ENCODE peak calls at places on chromosomes 6 and 20, in six cellular contexts. X is IMR-90, L is heart left ventricle, Z is testis, H is A549, C is HCT116. T is an unnamed sample.

GRCh38 chr6:158358450-158359077 is 46.3 kb downstream of the TULP4 start:
- DNase-seq in Z (no peak), C (no peak), L (no peak), X (no peak), H (no peak), T (peak)

GRCh38 chr20:54723723-54724122 is 248.3 kb downstream of the DOK5 start:
- DNase-seq in L (no peak), C (no peak), X (no peak), H (no peak), Z (no peak), T (no peak)

GRCh38 chr6:111950661-111951426 is 77.6 kb upstream of the FYN start:
- DNase-seq in C (no peak), X (peak), Z (no peak), H (no peak), L (peak), T (no peak)

GRCh38 chr20:62212309-62212708 is 7.8 kb downstream of the HRH3 start:
- DNase-seq in X (no peak), H (no peak), C (no peak), L (no peak), Z (no peak), T (no peak)

GRCh38 chr6:27472182-27472616 is 706 bp downstream of the ZNF184 start:
- DNase-seq in H (peak), X (peak), C (peak), Z (peak), L (peak), T (no peak)

GRCh38 chr6:134253681-134254080 is 64.2 kb downstream of the SGK1 start:
- DNase-seq in C (no peak), X (peak), H (no peak), Z (peak), L (no peak), T (no peak)

GRCh38 chr6:152091851-152092341 is 284.4 kb downstream of the ESR1 start:
- DNase-seq in H (no peak), X (peak), L (no peak), C (no peak), Z (no peak), T (no peak)

GRCh38 chr6:55176958-55177357 is 2.6 kb downstream of the HCRTR2 start:
- DNase-seq in C (no peak), L (no peak), Z (no peak), X (peak), H (no peak), T (no peak)

GRCh38 chr6:12105271-12105670 is 93.2 kb downstream of the HIVEP1 start:
- DNase-seq in C (no peak), Z (no peak), H (no peak), L (no peak), X (no peak), T (no peak)

GRCh38 chr6:21769405-21769851 is 175.9 kb downstream of the SOX4 start:
- DNase-seq in L (peak), X (peak), C (no peak), H (no peak), Z (peak), T (no peak)

GRCh38 chr20:62953167-62953838 is 794 bp downstream of the SLC17A9 start:
- DNase-seq in X (no peak), L (no peak), H (no peak), C (no peak), Z (no peak), T (peak)

GRCh38 chr6:122322824-122323223 is 76.6 kb upstream of the HSF2 start:
- DNase-seq in X (peak), C (no peak), L (no peak), Z (no peak), H (no peak), T (no peak)

GRCh38 chr6:106377061-106377540 is 16.6 kb downstream of the CRYBG1 start:
- DNase-seq in Z (no peak), H (no peak), X (peak), C (no peak), L (no peak), T (no peak)

GRCh38 chr6:122995930-122996796 is at the start of gene CLVS2:
- DNase-seq in X (no peak), C (no peak), H (peak), Z (peak), L (no peak), T (peak)

GRCh38 chr20:32976746-32977145 is 27.5 kb downstream of the SUN5 start:
- DNase-seq in X (no peak), L (no peak), C (no peak), H (no peak), Z (no peak), T (no peak)

GRCh38 chr20:61822396-61822795 is 243.3 kb downstream of the TAF4 start:
- DNase-seq in C (no peak), X (no peak), L (no peak), Z (no peak), H (no peak), T (peak)

GRCh38 chr20:60630609-60631008 is 621.5 kb upstream of the CDH4 start:
- DNase-seq in Z (no peak), C (no peak), L (no peak), X (no peak), H (no peak), T (no peak)

GRCh38 chr20:38723069-38723981 is 961 bp upstream of the SLC32A1 start:
- DNase-seq in H (no peak), L (no peak), X (no peak), Z (no peak), C (no peak), T (no peak)

GRCh38 chr20:34369265-34369664 is 6.2 kb downstream of the ITCH start:
- DNase-seq in Z (no peak), L (no peak), X (no peak), C (no peak), H (no peak), T (no peak)

GRCh38 chr6:111661541-111662041 is 55.9 kb upstream of the TRAF3IP2 start:
- DNase-seq in X (no peak), L (no peak), H (no peak), C (no peak), Z (no peak), T (no peak)

GRCh38 chr6:108684809-108685329 is 124.2 kb downstream of the FOXO3 start:
- DNase-seq in Z (no peak), X (peak), H (no peak), L (no peak), C (no peak), T (no peak)

GRCh38 chr6:158603261-158604047 is 41.1 kb downstream of the DYNLT1 start:
- DNase-seq in L (no peak), C (no peak), X (no peak), H (no peak), Z (no peak), T (no peak)

GRCh38 chr6:29710281-29710941 is 12.8 kb upstream of the HLA-F start:
- DNase-seq in Z (no peak), X (no peak), C (no peak), H (no peak), L (no peak), T (no peak)

GRCh38 chr20:8305449-8305978 is 173.4 kb downstream of the PLCB1 start:
- DNase-seq in H (peak), L (no peak), X (peak), C (peak), Z (peak), T (peak)

GRCh38 chr6:115591973-115592486 is 468.7 kb downstream of the FRK start:
- DNase-seq in H (no peak), C (no peak), L (no peak), X (peak), Z (no peak), T (no peak)

GRCh38 chr6:155389130-155389529 is 66.5 kb downstream of the NOX3 start:
- DNase-seq in C (no peak), Z (no peak), X (peak), H (no peak), L (no peak), T (no peak)

GRCh38 chr6:32977953-32978324 is 9.5 kb downstream of the BRD2 start:
- DNase-seq in C (no peak), Z (no peak), L (no peak), H (no peak), X (no peak), T (no peak)

GRCh38 chr20:57735831-57736737 is 26.3 kb upstream of the PMEPA1 start:
- DNase-seq in Z (no peak), H (no peak), X (no peak), L (no peak), C (no peak), T (no peak)

GRCh38 chr20:57398231-57398821 is 7.1 kb downstream of the RBM38 start:
- DNase-seq in X (no peak), H (no peak), C (no peak), Z (peak), L (peak), T (peak)

GRCh38 chr6:139549561-139550070 is 175.2 kb upstream of the CITED2 start:
- DNase-seq in H (no peak), Z (no peak), L (no peak), X (no peak), C (no peak), T (no peak)

GRCh38 chr6:139955366-139956155 is 581.1 kb upstream of the CITED2 start:
- DNase-seq in X (no peak), H (no peak), C (no peak), Z (no peak), L (no peak), T (no peak)

GRCh38 chr6:113103618-113104390 is 753.3 kb upstream of the MARCKS start:
- DNase-seq in C (no peak), Z (no peak), X (peak), H (no peak), L (no peak), T (no peak)

GRCh38 chr6:134882426-134883038 is 67.4 kb downstream of the ALDH8A1 start:
- DNase-seq in L (peak), X (peak), H (peak), Z (peak), C (peak), T (no peak)

GRCh38 chr20:50512323-50512722 is 2.1 kb downstream of the PTPN1 start:
- DNase-seq in L (no peak), H (no peak), X (no peak), Z (no peak), C (no peak), T (no peak)

GRCh38 chr20:50513169-50514034 is 3.2 kb downstream of the PTPN1 start:
- DNase-seq in X (peak), H (no peak), C (no peak), L (no peak), Z (no peak), T (no peak)

GRCh38 chr20:50510706-50511401 is 671 bp downstream of the PTPN1 start:
- DNase-seq in X (no peak), Z (peak), C (no peak), H (no peak), L (peak), T (peak)

GRCh38 chr20:50508171-50508761 is 1.9 kb upstream of the PTPN1 start:
- DNase-seq in C (no peak), Z (no peak), H (no peak), X (no peak), L (no peak), T (no peak)

GRCh38 chr20:50509923-50510705 is at the start of gene PTPN1:
- DNase-seq in L (peak), Z (peak), X (peak), H (peak), C (peak), T (peak)
- TF ChIP-seq CTCF in L (no peak), Z (no peak), X (peak), H (no peak), C (no peak), T (no peak)

DNA sequence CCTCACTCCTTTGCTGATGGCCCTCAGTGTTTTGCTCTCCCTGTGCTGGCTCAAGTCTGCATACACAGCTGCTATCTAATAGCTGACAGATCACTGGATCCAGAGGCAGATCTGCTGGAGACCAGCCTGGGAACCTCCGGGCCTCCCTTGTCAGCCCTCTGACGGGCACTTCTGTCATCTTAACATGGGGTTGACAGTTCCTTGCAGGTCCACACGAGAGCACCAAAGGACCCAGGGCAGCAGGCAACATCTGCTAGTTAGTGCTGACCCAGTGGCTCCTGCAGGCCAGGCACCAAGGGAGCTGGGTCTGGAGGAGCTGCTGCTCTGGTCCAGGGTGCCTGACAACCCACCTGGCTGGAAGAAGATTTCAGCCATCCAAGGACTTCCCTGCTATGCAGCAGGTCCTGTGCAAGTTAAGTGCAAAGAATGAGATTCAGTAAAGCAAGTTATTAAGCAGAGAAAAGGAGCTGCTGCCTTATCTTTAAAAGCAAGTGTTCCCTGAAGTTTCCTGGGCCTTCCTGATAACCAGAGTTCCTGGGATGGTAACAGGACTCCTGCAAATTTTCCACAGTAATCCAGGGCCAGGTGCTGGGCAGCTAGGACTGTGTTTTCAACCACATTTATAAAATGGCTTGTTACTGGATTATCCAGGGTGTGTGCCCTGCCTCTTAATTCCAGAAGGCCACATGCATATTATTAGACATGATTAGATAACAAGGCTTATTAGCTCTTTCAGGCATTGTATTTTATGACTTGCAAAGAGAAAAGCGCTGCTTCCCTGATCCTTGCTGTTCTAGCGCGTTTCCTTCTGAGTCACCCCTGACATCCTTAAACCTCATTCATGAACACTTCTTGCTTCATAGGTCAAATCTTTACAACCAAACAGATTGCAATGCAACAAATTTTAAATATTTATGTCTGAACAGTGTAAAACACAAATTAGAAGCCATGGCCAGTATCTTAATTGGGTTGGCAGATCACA is 208.4 kb downstream of the UST start:
- DNase-seq in C (no peak), Z (peak), H (no peak), L (no peak), X (peak), T (no peak)
- H3K27ac ChIP-seq in C (no peak), Z (no peak), H (no peak), L (no peak), X (no peak), T (no peak)

GRCh38 chr6:39341352-39341751 is 18.9 kb upstream of the KCNK16 start:
- DNase-seq in H (no peak), X (no peak), L (no peak), Z (no peak), C (no peak), T (no peak)

GRCh38 chr6:39339557-39340555 is 17.4 kb upstream of the KCNK16 start:
- DNase-seq in H (no peak), Z (no peak), L (no peak), C (no peak), X (no peak), T (peak)

GRCh38 chr6:39343461-39343870 is 21.0 kb upstream of the KCNK16 start:
- DNase-seq in X (no peak), H (no peak), Z (no peak), L (no peak), C (no peak), T (peak)

GRCh38 chr6:39342692-39343460 is 20.4 kb upstream of the KCNK16 start:
- DNase-seq in C (no peak), Z (no peak), H (no peak), L (no peak), X (no peak), T (peak)

GRCh38 chr6:39341942-39342341 is 19.4 kb upstream of the KCNK16 start:
- DNase-seq in H (no peak), C (no peak), X (no peak), L (no peak), Z (no peak), T (peak)
- TF ChIP-seq POLR2A in H (no peak), C (no peak), X (no peak), L (no peak), Z (no peak), T (no peak)

GRCh38 chr6:77620290-77620882 is 32.5 kb upstream of the MEI4 start:
- DNase-seq in Z (peak), X (no peak), H (no peak), C (peak), L (no peak), T (no peak)
- TF ChIP-seq CTCF in Z (peak), X (peak), H (no peak), C (peak), L (no peak), T (no peak)

DNA sequence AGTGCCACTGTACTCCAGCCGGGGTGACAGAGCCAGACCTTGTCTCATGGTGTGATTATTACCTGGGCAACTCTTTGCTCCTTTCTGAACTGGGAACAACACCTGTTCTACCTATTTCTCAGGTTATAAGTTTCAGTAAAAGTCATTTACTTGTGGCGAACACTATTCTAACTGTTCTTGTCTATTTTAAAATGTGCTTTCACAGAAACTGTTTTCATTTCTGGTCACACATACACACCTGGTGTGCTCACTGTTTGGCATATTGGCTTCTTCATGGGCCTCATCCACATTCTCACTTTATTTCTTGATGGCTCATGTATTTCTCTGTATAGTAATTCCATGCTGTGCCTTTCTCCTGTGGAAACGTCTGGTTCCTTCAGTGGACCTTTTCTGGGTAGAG is 30.5 kb upstream of the XRN2 start:
- DNase-seq in H (no peak), X (no peak), L (no peak), C (no peak), Z (no peak), T (no peak)
- H3K27ac ChIP-seq in H (no peak), X (no peak), L (no peak), C (no peak), Z (no peak), T (no peak)

GRCh38 chr6:35496036-35496850 is 636 bp downstream of the TEAD3 start:
- DNase-seq in L (peak), X (no peak), H (peak), Z (no peak), C (no peak), T (no peak)

GRCh38 chr6:35497571-35498406 is 910 bp upstream of the TEAD3 start:
- DNase-seq in C (no peak), Z (peak), X (peak), H (peak), L (peak), T (peak)

GRCh38 chr6:35495258-35496035 is 1.4 kb downstream of the TEAD3 start:
- DNase-seq in L (no peak), X (peak), Z (no peak), H (no peak), C (no peak), T (no peak)

GRCh38 chr6:35498407-35499045 is 1.6 kb upstream of the TEAD3 start:
- DNase-seq in Z (no peak), X (no peak), L (no peak), C (no peak), H (no peak), T (no peak)

DNA sequence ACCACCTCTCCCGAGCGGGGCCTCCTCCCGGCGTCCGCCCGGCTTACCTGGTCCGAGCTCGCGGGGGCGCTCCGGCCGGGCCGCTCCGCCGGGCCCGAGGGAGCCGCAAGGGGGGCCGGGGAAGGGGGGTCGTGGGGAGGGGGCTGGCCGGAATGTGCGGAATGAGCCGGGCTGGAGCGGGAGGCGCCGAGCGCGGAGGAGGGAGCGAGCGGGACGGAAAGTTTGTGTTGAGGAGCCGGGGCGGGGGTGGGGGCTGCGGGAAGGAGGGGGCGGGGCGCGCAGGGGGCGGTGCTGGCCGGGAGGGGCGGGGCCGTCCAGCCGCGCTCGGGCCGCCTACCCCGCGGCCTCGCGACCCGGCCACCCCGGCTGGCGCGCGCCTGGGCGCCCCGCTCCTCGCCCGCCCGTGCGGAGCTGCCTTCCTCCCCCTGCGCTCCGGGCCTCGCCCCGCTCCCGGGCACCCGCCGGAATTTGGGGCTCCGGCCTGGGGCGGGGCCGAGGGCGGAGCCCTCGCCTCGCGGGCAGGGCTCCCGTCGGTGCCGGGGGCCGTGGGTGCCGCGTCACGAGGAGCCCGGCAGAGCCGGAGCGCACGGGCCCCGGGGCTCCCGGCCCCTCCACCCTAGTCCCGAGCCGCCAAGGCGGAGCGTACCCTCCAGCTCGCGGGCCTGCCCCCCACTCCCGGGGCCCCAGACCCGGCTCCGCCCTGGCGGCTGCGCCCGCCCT is at the start of gene TEAD3:
- DNase-seq in H (peak), Z (peak), L (peak), X (peak), C (no peak), T (peak)
- TF ChIP-seq POLR2A in H (peak), Z (no peak), L (peak), X (peak), C (peak), T (no peak)

DNA sequence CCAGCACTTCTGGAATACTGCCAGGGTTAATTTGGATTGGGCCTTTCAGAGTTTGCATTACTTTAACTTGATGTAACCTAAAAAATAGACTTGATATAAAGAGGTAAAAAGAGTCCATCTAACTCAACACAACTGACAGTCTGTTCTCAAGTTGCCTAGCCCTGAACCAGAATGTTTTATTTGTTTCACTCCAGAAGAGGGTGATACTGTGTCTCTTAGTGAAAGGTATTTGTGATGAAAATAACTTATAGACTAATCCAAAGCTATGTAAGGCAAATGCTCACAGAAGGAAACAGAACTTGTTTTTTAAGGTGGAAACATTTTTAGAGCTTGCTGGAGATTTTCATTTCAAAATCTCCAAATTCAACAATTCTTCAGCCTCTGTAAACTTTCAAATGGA is 469.1 kb upstream of the RUNX2 start:
- DNase-seq in Z (no peak), X (no peak), L (no peak), H (no peak), C (no peak), T (no peak)
- TF ChIP-seq CTCF in Z (no peak), X (no peak), L (no peak), H (no peak), C (no peak), T (no peak)

DNA sequence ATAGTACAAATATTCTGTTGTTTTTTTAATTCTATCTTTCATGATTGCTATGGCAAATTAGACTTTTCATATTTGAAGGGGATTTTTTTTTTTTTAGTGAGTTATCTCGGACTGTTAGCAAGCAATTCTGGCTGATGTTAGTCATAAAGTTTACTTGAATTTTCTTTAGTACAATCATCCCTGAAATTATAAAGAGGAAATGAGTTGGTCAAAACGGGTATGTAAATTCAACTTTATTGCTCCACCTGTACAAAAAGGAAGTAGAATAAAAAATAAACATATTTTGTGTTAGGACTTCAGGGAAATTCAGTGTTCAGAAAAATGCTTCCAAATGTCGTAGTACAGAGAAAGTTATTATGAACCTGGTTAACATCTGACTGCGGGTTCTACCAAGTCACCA is 40.3 kb downstream of the PPP1R14C start:
- DNase-seq in Z (no peak), H (no peak), C (no peak), L (no peak), X (no peak), T (no peak)
- H3K27ac ChIP-seq in Z (no peak), H (no peak), C (no peak), L (no peak), X (no peak), T (no peak)